ENCODE peak calls at places on chromosomes 2 and 18, in five cellular contexts. One of them, this sample, is unnamed.

GRCh38 chr2:205435970-205436369 is 246.3 kb upstream of the NRP2 start:
- DNase-seq in A549: no peak
- DNase-seq in RWPE1: no peak
- DNase-seq in substantia nigra: no peak
- DNase-seq in mammary epithelial cell: peak
- DNase-seq in this sample: no peak

GRCh38 chr18:23871410-23871809 is 143.1 kb upstream of the TTC39C start:
- DNase-seq in A549: no peak
- DNase-seq in RWPE1: peak
- DNase-seq in substantia nigra: no peak
- DNase-seq in mammary epithelial cell: peak
- DNase-seq in this sample: no peak

GRCh38 chr2:129936334-129936934 is 43.0 kb upstream of the RAB6C start:
- DNase-seq in A549: no peak
- DNase-seq in RWPE1: peak
- DNase-seq in substantia nigra: no peak
- DNase-seq in mammary epithelial cell: no peak
- DNase-seq in this sample: peak

GRCh38 chr2:178401994-178402437 is 49.0 kb downstream of the PRKRA start:
- DNase-seq in A549: no peak
- DNase-seq in RWPE1: no peak
- DNase-seq in substantia nigra: no peak
- DNase-seq in mammary epithelial cell: no peak
- DNase-seq in this sample: no peak

GRCh38 chr18:69819460-69819859 is 128.2 kb downstream of the CD226 start:
- DNase-seq in A549: no peak
- DNase-seq in RWPE1: no peak
- DNase-seq in substantia nigra: no peak
- DNase-seq in mammary epithelial cell: no peak
- DNase-seq in this sample: no peak

GRCh38 chr2:152063325-152063924 is 35.4 kb downstream of the CACNB4 start:
- DNase-seq in A549: no peak
- DNase-seq in RWPE1: no peak
- DNase-seq in substantia nigra: no peak
- DNase-seq in mammary epithelial cell: no peak
- DNase-seq in this sample: no peak

GRCh38 chr2:104874230-104874629 is 20.3 kb downstream of the POU3F3 start:
- DNase-seq in A549: no peak
- DNase-seq in RWPE1: no peak
- DNase-seq in substantia nigra: no peak
- DNase-seq in mammary epithelial cell: no peak
- DNase-seq in this sample: no peak

GRCh38 chr2:19547321-19547720 is 188.9 kb upstream of the OSR1 start:
- DNase-seq in A549: no peak
- DNase-seq in RWPE1: no peak
- DNase-seq in substantia nigra: no peak
- DNase-seq in mammary epithelial cell: no peak
- DNase-seq in this sample: no peak

GRCh38 chr2:181471783-181472182 is 14.6 kb downstream of the ITGA4 start:
- DNase-seq in A549: no peak
- DNase-seq in RWPE1: no peak
- DNase-seq in substantia nigra: no peak
- DNase-seq in mammary epithelial cell: no peak
- DNase-seq in this sample: no peak

GRCh38 chr18:43392168-43392567 is 114.9 kb upstream of the SYT4 start:
- DNase-seq in A549: no peak
- DNase-seq in RWPE1: no peak
- DNase-seq in substantia nigra: no peak
- DNase-seq in mammary epithelial cell: no peak
- DNase-seq in this sample: no peak

GRCh38 chr2:240236217-240237111 is 96.0 kb upstream of the OTOS start:
- DNase-seq in A549: no peak
- DNase-seq in RWPE1: no peak
- DNase-seq in substantia nigra: no peak
- DNase-seq in mammary epithelial cell: no peak
- DNase-seq in this sample: no peak

GRCh38 chr18:39681061-39681460 is 2115.5 kb upstream of the CELF4 start:
- DNase-seq in A549: no peak
- DNase-seq in RWPE1: no peak
- DNase-seq in substantia nigra: no peak
- DNase-seq in mammary epithelial cell: no peak
- DNase-seq in this sample: no peak

GRCh38 chr18:46456691-46457090 is 200.3 kb downstream of the LOXHD1 start:
- DNase-seq in A549: no peak
- DNase-seq in RWPE1: no peak
- DNase-seq in substantia nigra: no peak
- DNase-seq in mammary epithelial cell: no peak
- DNase-seq in this sample: no peak

GRCh38 chr2:76391663-76392062 is 680.9 kb upstream of the GCFC2 start:
- DNase-seq in A549: no peak
- DNase-seq in RWPE1: no peak
- DNase-seq in substantia nigra: no peak
- DNase-seq in mammary epithelial cell: no peak
- DNase-seq in this sample: no peak

GRCh38 chr18:26322892-26323653 is 96.8 kb downstream of the TAF4B start:
- DNase-seq in A549: no peak
- DNase-seq in RWPE1: no peak
- DNase-seq in substantia nigra: no peak
- DNase-seq in mammary epithelial cell: peak
- DNase-seq in this sample: no peak

GRCh38 chr2:205908491-205909193 is 177.3 kb downstream of the INO80D start:
- DNase-seq in A549: no peak
- DNase-seq in RWPE1: no peak
- DNase-seq in substantia nigra: no peak
- DNase-seq in mammary epithelial cell: no peak
- DNase-seq in this sample: no peak

GRCh38 chr2:84995826-84996225 is 24.9 kb downstream of the KCMF1 start:
- DNase-seq in A549: no peak
- DNase-seq in RWPE1: no peak
- DNase-seq in substantia nigra: no peak
- DNase-seq in mammary epithelial cell: no peak
- DNase-seq in this sample: no peak
- H3K27ac ChIP-seq in A549: no peak
- H3K27ac ChIP-seq in RWPE1: no peak
- H3K27ac ChIP-seq in substantia nigra: no peak
- H3K27ac ChIP-seq in mammary epithelial cell: no peak
- H3K27ac ChIP-seq in this sample: no peak

GRCh38 chr2:43019025-43019367 is 207.4 kb downstream of the ZFP36L2 start:
- DNase-seq in A549: no peak
- DNase-seq in RWPE1: no peak
- DNase-seq in substantia nigra: no peak
- DNase-seq in mammary epithelial cell: no peak
- DNase-seq in this sample: no peak
- H3K27ac ChIP-seq in A549: peak
- H3K27ac ChIP-seq in RWPE1: peak
- H3K27ac ChIP-seq in substantia nigra: peak
- H3K27ac ChIP-seq in mammary epithelial cell: no peak
- H3K27ac ChIP-seq in this sample: peak

GRCh38 chr2:217988014-217988839 is 14.6 kb downstream of the TNS1 start:
- DNase-seq in A549: peak
- DNase-seq in RWPE1: peak
- DNase-seq in substantia nigra: peak
- DNase-seq in mammary epithelial cell: peak
- DNase-seq in this sample: peak
- H3K27ac ChIP-seq in A549: peak
- H3K27ac ChIP-seq in RWPE1: peak
- H3K27ac ChIP-seq in substantia nigra: no peak
- H3K27ac ChIP-seq in mammary epithelial cell: no peak
- H3K27ac ChIP-seq in this sample: no peak

GRCh38 chr2:24886114-24886501 is 33.9 kb downstream of the ADCY3 start:
- DNase-seq in A549: no peak
- DNase-seq in RWPE1: no peak
- DNase-seq in substantia nigra: no peak
- DNase-seq in mammary epithelial cell: no peak
- DNase-seq in this sample: no peak

GRCh38 chr2:24888177-24888576 is 31.9 kb downstream of the ADCY3 start:
- DNase-seq in A549: no peak
- DNase-seq in RWPE1: no peak
- DNase-seq in substantia nigra: no peak
- DNase-seq in mammary epithelial cell: no peak
- DNase-seq in this sample: no peak

GRCh38 chr2:24887325-24887874 is 32.6 kb downstream of the ADCY3 start:
- DNase-seq in A549: no peak
- DNase-seq in RWPE1: no peak
- DNase-seq in substantia nigra: no peak
- DNase-seq in mammary epithelial cell: no peak
- DNase-seq in this sample: no peak

GRCh38 chr2:24885221-24886113 is 34.6 kb downstream of the ADCY3 start:
- DNase-seq in A549: no peak
- DNase-seq in RWPE1: no peak
- DNase-seq in substantia nigra: no peak
- DNase-seq in mammary epithelial cell: no peak
- DNase-seq in this sample: no peak

GRCh38 chr2:24886640-24887324 is 33.3 kb downstream of the ADCY3 start:
- DNase-seq in A549: no peak
- DNase-seq in RWPE1: no peak
- DNase-seq in substantia nigra: no peak
- DNase-seq in mammary epithelial cell: no peak
- DNase-seq in this sample: no peak
- H3K27ac ChIP-seq in A549: no peak
- H3K27ac ChIP-seq in RWPE1: no peak
- H3K27ac ChIP-seq in substantia nigra: no peak
- H3K27ac ChIP-seq in mammary epithelial cell: no peak
- H3K27ac ChIP-seq in this sample: no peak

DNA sequence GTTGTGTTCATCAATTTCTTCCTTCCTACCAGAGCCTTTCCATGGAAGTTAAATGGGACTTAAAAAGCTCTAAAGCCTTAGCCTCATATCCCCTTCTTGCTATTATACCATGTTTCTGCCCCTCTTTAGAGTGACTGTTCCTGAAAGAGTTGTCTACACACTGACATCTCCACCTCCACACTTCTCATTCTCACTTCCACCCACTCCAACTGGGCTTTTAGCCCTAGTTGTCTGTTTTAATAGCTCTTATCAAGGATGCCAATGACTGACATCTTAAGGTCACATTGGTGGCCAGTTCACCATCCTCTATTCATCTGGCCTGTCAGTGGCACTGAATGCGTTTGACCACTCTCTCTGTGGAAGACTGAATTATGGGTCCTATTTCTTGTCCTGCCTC is 127.2 kb upstream of the SLC1A4 start:
- DNase-seq in A549: no peak
- DNase-seq in RWPE1: no peak
- DNase-seq in substantia nigra: no peak
- DNase-seq in mammary epithelial cell: no peak
- DNase-seq in this sample: no peak
- H3K27ac ChIP-seq in A549: no peak
- H3K27ac ChIP-seq in RWPE1: no peak
- H3K27ac ChIP-seq in substantia nigra: peak
- H3K27ac ChIP-seq in mammary epithelial cell: no peak
- H3K27ac ChIP-seq in this sample: peak